ENCODE peak calls at places on chromosomes 12 and 14, in five cellular contexts. V is left ventricle myocardium inferior, G is ascending aorta, L is aorta, J is PC-3. X is an unnamed sample.

GRCh38 chr14:89258728-89259273 is 158.2 kb downstream of the FOXN3 start:
- DNase-seq in V (no peak), G (peak; percentile 58), L (no peak), J (no peak), X (no peak)

GRCh38 chr14:70976591-70976990 is 69.3 kb downstream of the PCNX1 start:
- DNase-seq in J (no peak), V (no peak), L (no peak), G (no peak), X (no peak)

GRCh38 chr12:101891462-101891971 is 14.1 kb downstream of the DRAM1 start:
- DNase-seq in J (peak; percentile 69), G (peak; percentile 70), L (peak; percentile 73), V (no peak), X (peak; percentile 86)

GRCh38 chr14:21039059-21039422 is 3.1 kb upstream of the RNASE7 start:
- DNase-seq in J (no peak), L (peak; percentile 83), G (peak; percentile 85), V (peak; percentile 88), X (peak; percentile 64)

GRCh38 chr12:51323966-51324895 is at the start of gene BIN2:
- DNase-seq in J (no peak), G (peak; percentile 70), L (peak; percentile 80), V (peak; percentile 56), X (no peak)

GRCh38 chr14:56555921-56556570 is 23.6 kb upstream of the TMEM260 start:
- DNase-seq in L (no peak), G (no peak), J (peak; percentile 86), V (no peak), X (no peak)

GRCh38 chr12:50362671-50363070 is 33.7 kb downstream of the FAM186A start:
- DNase-seq in J (no peak), L (no peak), G (no peak), V (no peak), X (no peak)

GRCh38 chr12:95789126-95790024 is 1.2 kb downstream of the NTN4 start:
- DNase-seq in J (peak; percentile 38), V (peak; percentile 38), G (peak; percentile 74), L (peak; percentile 52), X (peak; percentile 56)

GRCh38 chr12:104276192-104277131 is 27.1 kb upstream of the EID3 start:
- DNase-seq in J (peak; percentile 95), L (no peak), V (no peak), G (no peak), X (peak; percentile 64)

GRCh38 chr12:84551373-84551772 is 361.2 kb downstream of the SLC6A15 start:
- DNase-seq in V (no peak), G (no peak), L (no peak), J (no peak), X (no peak)

GRCh38 chr14:66884149-66884548 is 305.1 kb upstream of the GARIN2 start:
- DNase-seq in G (no peak), J (peak; percentile 47), L (no peak), V (no peak), X (no peak)

GRCh38 chr12:131133015-131133905 is 179.6 kb downstream of the ADGRD1 start:
- DNase-seq in V (no peak), J (no peak), L (no peak), G (no peak), X (no peak)

DNA sequence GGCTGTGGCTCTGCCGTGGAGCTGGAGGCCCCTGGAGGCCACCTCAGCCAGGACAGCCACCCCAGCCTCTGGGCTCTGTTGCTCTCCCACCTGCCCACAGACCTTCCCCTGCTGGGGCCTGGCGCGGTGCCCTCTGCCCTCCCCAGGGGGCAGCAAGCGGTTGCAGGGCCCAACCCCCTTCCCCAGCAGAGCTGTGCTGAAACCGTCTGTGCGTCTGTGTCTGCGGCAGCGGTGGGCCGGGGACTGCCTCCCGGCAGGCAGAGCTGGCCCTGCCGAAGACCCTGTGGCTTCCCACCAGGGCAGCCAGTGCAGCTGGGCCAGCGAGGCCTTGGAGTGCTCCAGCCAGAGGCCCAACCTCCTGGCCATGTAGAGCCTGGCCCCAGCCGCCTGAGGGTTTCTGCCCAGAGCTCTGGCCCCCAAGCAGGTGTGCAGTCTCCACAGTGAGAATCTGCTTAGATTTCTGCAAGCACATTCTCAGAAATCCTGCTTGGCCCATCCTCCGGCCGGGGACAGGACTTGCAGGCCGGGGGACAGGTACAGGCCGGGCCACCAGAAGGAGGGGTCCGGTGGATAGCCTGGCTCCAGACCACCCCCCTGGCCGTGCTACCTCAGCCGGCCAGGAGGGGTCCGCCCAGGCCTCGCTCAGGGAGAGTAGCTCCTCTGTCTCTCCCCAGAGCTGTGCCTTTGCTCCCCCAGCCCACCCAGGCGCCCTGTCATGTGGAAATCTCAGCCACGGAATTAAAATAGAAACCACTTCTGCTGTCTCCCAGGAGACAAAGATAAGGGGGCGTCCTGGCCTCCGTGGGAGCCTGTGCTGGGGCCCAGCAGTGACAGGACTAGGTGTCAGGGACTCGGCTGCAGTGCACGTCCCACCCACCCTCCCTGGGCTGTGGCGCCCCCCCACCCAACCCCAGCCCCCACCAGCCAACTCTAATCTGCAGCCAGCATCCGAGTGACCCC is 3.5 kb upstream of the CRIP2 start:
- DNase-seq in V (peak; percentile 77), J (no peak), L (no peak), G (no peak), X (no peak)
- H3K9me3 ChIP-seq in V (no peaks in the 10 kb centered on the region), J (no peaks in the 10 kb centered on the region), L (no peaks in the 10 kb centered on the region), G (no peaks in the 10 kb centered on the region), X (no peaks in the 10 kb centered on the region)

GRCh38 chr12:93873561-93873960 is 196.4 kb downstream of the CRADD start:
- DNase-seq in L (no peak), V (no peak), J (no peak), G (no peak), X (no peak)
- H3K27me3 ChIP-seq in L (no peaks in the 10 kb centered on the region), V (no peaks in the 10 kb centered on the region), J (no peaks in the 10 kb centered on the region), G (no peaks in the 10 kb centered on the region), X (no peaks in the 10 kb centered on the region)

GRCh38 chr12:34390846-34391700 is 368.8 kb downstream of the ALG10 start:
- DNase-seq in J (no peak), L (peak; percentile 1), G (peak; percentile 49), V (peak; percentile 5), X (no peak)
- H3K9me3 ChIP-seq in J (no peaks in the 10 kb centered on the region), L (peaks cover 4% of the 10 kb centered on the region), G (peaks cover 12% of the 10 kb centered on the region), V (peaks cover 55% of the 10 kb centered on the region), X (no peaks in the 10 kb centered on the region)

DNA sequence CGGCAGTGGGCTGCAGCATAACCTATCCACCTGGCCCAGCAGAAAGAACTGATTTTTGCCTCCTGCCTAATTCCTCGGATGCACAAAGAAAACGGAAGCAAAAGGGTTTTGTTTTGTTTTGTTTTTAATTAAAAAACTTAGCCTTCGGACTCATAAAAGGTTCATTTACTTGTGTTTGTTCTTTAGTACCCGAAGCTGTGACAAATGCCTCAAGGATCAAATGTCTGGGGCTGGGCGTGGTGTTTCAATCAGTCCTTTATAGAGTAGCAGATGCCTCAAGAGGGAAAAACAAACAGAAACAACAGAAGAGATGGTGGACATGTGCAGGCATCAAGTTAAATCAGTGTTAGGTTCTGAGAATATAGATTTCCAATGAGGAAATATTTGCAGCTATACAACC is 1.6 kb upstream of the WIF1 start:
- DNase-seq in V (no peak), G (no peak), L (no peak), J (peak; percentile 31), X (no peak)
- H3K27me3 ChIP-seq in V (peaks cover 98% of the 10 kb centered on the region), G (peaks cover 11% of the 10 kb centered on the region), L (peaks cover 3% of the 10 kb centered on the region), J (peaks cover 53% of the 10 kb centered on the region), X (peaks cover 28% of the 10 kb centered on the region)

DNA sequence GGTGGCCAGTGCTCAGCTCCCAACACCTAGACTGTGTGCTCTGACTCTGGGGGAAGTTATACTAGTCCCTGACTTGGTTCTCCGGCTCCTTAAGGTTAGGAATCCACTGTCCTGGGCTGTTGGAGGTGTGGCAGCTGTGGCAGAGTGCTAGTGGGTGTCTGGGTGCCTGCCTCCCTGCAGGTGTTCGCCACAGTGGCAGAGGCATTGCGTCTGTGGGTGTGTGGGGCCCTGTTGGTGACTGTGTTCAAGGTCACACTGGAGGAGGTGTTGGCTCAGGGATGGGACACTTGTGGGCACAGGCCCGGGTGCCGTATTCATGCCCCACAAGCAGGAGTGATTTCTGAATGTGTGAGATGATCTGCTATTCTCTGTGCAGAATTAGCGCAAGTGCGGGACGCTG is 467.4 kb downstream of the TMEM121 start:
- DNase-seq in G (no peak), L (no peak), V (no peak), J (no peak), X (no peak)
- H3K9me3 ChIP-seq in G (no peaks in the 10 kb centered on the region), L (no peaks in the 10 kb centered on the region), V (no peaks in the 10 kb centered on the region), J (no peaks in the 10 kb centered on the region), X (no peaks in the 10 kb centered on the region)